ENCODE peak calls at places on chromosomes 11 and 22, in five cellular contexts. F, K, U, W and D are unnamed samples.

GRCh38 chr11:46404476-46405017 is 13.0 kb upstream of the CHRM4 start:
- DNase-seq in F (no peak), K (no peak), U (no peak), W (no peak), D (no peak)

GRCh38 chr22:45240810-45241631 is at the start of gene KIAA0930:
- DNase-seq in F (no peak), K (peak; percentile 85), U (peak; percentile 75), W (peak; percentile 48), D (peak; percentile 81)

GRCh38 chr11:63923319-63923718 is 6.4 kb upstream of the RCOR2 start:
- DNase-seq in F (no peak), K (no peak), U (no peak), W (no peak), D (no peak)

GRCh38 chr11:120642196-120642894 is 130.8 kb downstream of the GRIK4 start:
- DNase-seq in F (peak; percentile 65), K (no peak), U (no peak), W (no peak), D (no peak)

GRCh38 chr22:37283393-37283937 is 1.2 kb downstream of the CYTH4 start:
- DNase-seq in F (no peak), K (peak; percentile 34), U (no peak), W (peak; percentile 25), D (no peak)

GRCh38 chr22:24068377-24068680 is 57.2 kb downstream of the CABIN1 start:
- DNase-seq in F (no peak), K (no peak), U (no peak), W (no peak), D (no peak)

GRCh38 chr11:115678942-115679341 is 174.7 kb upstream of the CADM1 start:
- DNase-seq in F (no peak), K (peak; percentile 74), U (no peak), W (no peak), D (peak; percentile 90)

GRCh38 chr11:87451400-87451799 is 413.7 kb downstream of the TMEM135 start:
- DNase-seq in F (no peak), K (no peak), U (no peak), W (no peak), D (no peak)

GRCh38 chr11:72793452-72794367 is at the start of gene STARD10:
- DNase-seq in F (peak; percentile 97), K (peak; percentile 98), U (peak; percentile 96), W (peak; percentile 91), D (peak; percentile 94)

GRCh38 chr11:129798212-129798611 is 17.4 kb upstream of the TMEM45B start:
- DNase-seq in F (no peak), K (no peak), U (no peak), W (no peak), D (no peak)

GRCh38 chr22:20395181-20395896 is 1.4 kb downstream of the ZNF74 start:
- DNase-seq in F (no peak), K (no peak), U (no peak), W (no peak), D (no peak)

GRCh38 chr11:71266114-71266833 is 13.9 kb upstream of the SHANK2 start:
- DNase-seq in F (peak; percentile 57), K (no peak), U (no peak), W (no peak), D (peak; percentile 89)

GRCh38 chr11:121476379-121477032 is 23.7 kb upstream of the SORL1-AS1 start:
- DNase-seq in F (no peak), K (no peak), U (no peak), W (no peak), D (peak; percentile 91)

GRCh38 chr11:2735053-2735589 is 35.3 kb upstream of the KCNQ1OT1 start:
- DNase-seq in F (no peak), K (no peak), U (no peak), W (no peak), D (no peak)

GRCh38 chr11:10395196-10395897 is 59.7 kb upstream of the AMPD3 start:
- DNase-seq in F (peak; percentile 69), K (no peak), U (no peak), W (no peak), D (no peak)

GRCh38 chr11:72721689-72722049 is 30.5 kb downstream of the ARAP1 start:
- DNase-seq in F (no peak), K (no peak), U (no peak), W (no peak), D (no peak)

GRCh38 chr11:123407124-123407995 is 22.7 kb upstream of the GRAMD1B start:
- DNase-seq in F (peak; percentile 84), K (peak; percentile 88), U (peak; percentile 32), W (no peak), D (peak; percentile 77)

GRCh38 chr11:134045799-134046635 is 22.9 kb upstream of the JAM3 start:
- DNase-seq in F (no peak), K (peak; percentile 64), U (no peak), W (no peak), D (peak; percentile 92)

GRCh38 chr22:23100124-23100801 is 29.9 kb downstream of the GNAZ start:
- DNase-seq in F (no peak), K (no peak), U (no peak), W (no peak), D (no peak)

GRCh38 chr11:80899381-80899780 is 1458.6 kb upstream of the TENM4 start:
- DNase-seq in F (no peak), K (no peak), U (no peak), W (no peak), D (no peak)